ENCODE peak calls at places on chromosomes 1 and 21, in four cellular contexts. Y is H1, G is SK-N-SH, L is HepG2. V is an unnamed sample.

GRCh38 chr1:37038079-37038702 is 3.9 kb upstream of the GRIK3 start:
- DNase-seq in Y (no peak), G (peak; percentile 54), L (no peak), V (no peak)

GRCh38 chr1:209601809-209602657 is 18.5 kb downstream of the CAMK1G start:
- DNase-seq in Y (no peak), G (peak; percentile 55), L (peak; percentile 3), V (no peak)

GRCh38 chr1:244963231-244963826 is 99.0 kb upstream of the HNRNPU start:
- DNase-seq in Y (no peak), G (no peak), L (no peak), V (no peak)

GRCh38 chr1:231612393-231613089 is 14.0 kb upstream of the DISC1 start:
- DNase-seq in Y (no peak), G (no peak), L (no peak), V (peak; percentile 49)

GRCh38 chr1:16386454-16387113 is 19.5 kb downstream of the SZRD1 start:
- DNase-seq in Y (no peak), G (peak; percentile 16), L (peak; percentile 29), V (no peak)

GRCh38 chr1:92653605-92654381 is 131.1 kb downstream of the EVI5 start:
- DNase-seq in Y (no peak), G (no peak), L (no peak), V (no peak)

GRCh38 chr1:86447198-86447790 is 21.4 kb upstream of the CLCA1 start:
- DNase-seq in Y (no peak), G (no peak), L (no peak), V (no peak)

GRCh38 chr1:54229281-54229891 is 29.4 kb downstream of the MRPL37 start:
- DNase-seq in Y (no peak), G (peak; percentile 62), L (peak; percentile 35), V (no peak)

GRCh38 chr1:211928993-211929637 is 98.6 kb upstream of the LPGAT1 start:
- DNase-seq in Y (no peak), G (no peak), L (peak; percentile 84), V (no peak)

GRCh38 chr1:229434641-229435051 is 752 bp upstream of the ACTA1 start:
- DNase-seq in Y (peak; percentile 79), G (peak; percentile 68), L (no peak), V (no peak)

GRCh38 chr1:37257646-37258045 is 216.7 kb upstream of the ZC3H12A start:
- DNase-seq in Y (no peak), G (peak; percentile 58), L (no peak), V (no peak)

GRCh38 chr21:37904879-37905278 is 11.4 kb downstream of the KCNJ6 start:
- DNase-seq in Y (no peak), G (no peak), L (no peak), V (no peak)

GRCh38 chr1:168637350-168637991 is 61.1 kb downstream of the XCL1 start:
- DNase-seq in Y (no peak), G (peak; percentile 6), L (peak; percentile 41), V (no peak)

GRCh38 chr21:32083175-32083574 is 195.7 kb downstream of the MIS18A start:
- DNase-seq in Y (no peak), G (peak; percentile 67), L (no peak), V (no peak)

GRCh38 chr1:227731241-227731677 is 3.8 kb downstream of the JMJD4 start:
- DNase-seq in Y (no peak), G (no peak), L (no peak), V (no peak)

GRCh38 chr1:162376754-162377153 is at the start of gene SPATA46:
- DNase-seq in Y (no peak), G (no peak), L (no peak), V (no peak)

DNA sequence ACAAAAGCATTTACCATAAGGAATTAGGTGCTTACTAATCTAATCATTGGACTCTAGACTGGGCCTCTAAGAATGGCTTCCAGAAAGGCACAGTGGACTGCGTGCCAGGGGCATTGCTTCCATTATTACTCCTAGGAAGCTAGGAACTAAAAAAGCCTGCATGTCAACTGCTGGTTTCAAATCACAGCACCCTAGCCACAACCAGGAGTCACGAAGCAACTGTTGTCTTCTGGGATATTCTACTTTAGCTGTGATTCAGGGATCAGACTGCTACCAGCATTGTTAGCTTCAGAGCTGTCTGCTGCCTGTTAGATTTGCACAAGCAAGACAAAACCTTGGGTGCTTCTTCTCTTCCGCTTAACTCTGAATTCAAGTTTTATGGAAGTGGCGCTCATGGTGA is 38.3 kb downstream of the DNM3 start:
- DNase-seq in Y (no peak), G (no peak), L (no peak), V (no peak)
- TF ChIP-seq TCF12 in Y (no peak), G (no peak), L (no peak), V (no peak)

DNA sequence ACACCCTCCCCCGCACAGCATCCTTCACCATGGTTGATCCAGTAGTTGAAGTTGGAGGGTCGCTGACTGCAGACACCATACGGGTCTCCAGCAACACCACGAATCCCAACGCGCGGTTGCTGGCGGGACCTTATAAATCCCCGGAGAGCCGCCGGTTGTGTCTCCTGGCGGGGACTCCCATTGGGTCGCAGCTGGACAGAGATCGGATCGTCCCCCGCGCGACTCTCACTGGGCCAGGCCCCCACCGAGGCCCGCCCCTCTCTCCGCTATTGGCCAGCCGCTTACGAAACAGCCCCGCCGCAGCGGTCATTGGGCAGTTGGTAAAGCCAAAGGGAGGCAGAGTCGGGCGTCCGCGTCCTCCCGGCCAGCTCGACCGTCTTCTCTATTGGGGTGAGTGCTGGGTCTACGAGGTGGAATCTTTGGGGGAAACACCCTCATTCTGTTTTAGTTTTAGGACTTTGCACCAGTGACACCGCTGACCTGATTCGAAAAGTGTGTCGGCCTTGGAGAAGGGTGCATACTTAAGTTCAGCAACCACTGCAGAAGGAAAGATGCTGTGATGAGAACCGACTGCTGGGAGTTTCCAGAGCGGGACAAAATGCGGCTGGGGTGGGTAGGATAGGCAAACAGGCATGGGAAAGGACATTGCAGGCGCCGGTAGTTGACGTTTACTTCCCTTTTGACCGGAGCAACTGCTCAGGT is 27.4 kb downstream of the RABIF start:
- DNase-seq in Y (peak; percentile 92), G (peak; percentile 98), L (peak; percentile 90), V (no peak)
- TF ChIP-seq TCF12 in Y (no peak), G (no peak), L (no peak), V (no peak)

GRCh38 chr1:8899046-8899445 is 20.6 kb upstream of the ENO1 start:
- DNase-seq in Y (no peak), G (no peak), L (no peak), V (no peak)

GRCh38 chr1:8905582-8906191 is 27.2 kb upstream of the ENO1 start:
- DNase-seq in Y (no peak), G (no peak), L (no peak), V (no peak)

GRCh38 chr1:8903908-8904650 is 25.6 kb upstream of the ENO1 start:
- DNase-seq in Y (no peak), G (peak; percentile 49), L (peak; percentile 68), V (no peak)

GRCh38 chr1:8903410-8903809 is 24.9 kb upstream of the ENO1 start:
- DNase-seq in Y (no peak), G (no peak), L (no peak), V (no peak)

GRCh38 chr1:8902765-8903164 is 24.3 kb upstream of the ENO1 start:
- DNase-seq in Y (no peak), G (no peak), L (no peak), V (no peak)
- TF ChIP-seq TCF12 in Y (no peak), G (no peak), L (no peak), V (no peak)

GRCh38 chr1:31551206-31551605 is 25.1 kb upstream of the TINAGL1 start:
- DNase-seq in Y (no peak), G (no peak), L (no peak), V (no peak)
- TF ChIP-seq TCF12 in Y (no peak), G (peak; percentile 39), L (no peak), V (no peak)

GRCh38 chr1:109661391-109661790 is 5.5 kb downstream of the GSTM4 start:
- DNase-seq in Y (no peak), G (no peak), L (no peak), V (no peak)

GRCh38 chr1:109658533-109659051 is 2.7 kb downstream of the GSTM4 start:
- DNase-seq in Y (no peak), G (no peak), L (no peak), V (no peak)

GRCh38 chr1:109659145-109659544 is 3.2 kb downstream of the GSTM4 start:
- DNase-seq in Y (no peak), G (no peak), L (peak; percentile 23), V (no peak)

GRCh38 chr1:109657970-109658369 is 2.1 kb downstream of the GSTM4 start:
- DNase-seq in Y (no peak), G (no peak), L (no peak), V (no peak)

GRCh38 chr1:109659997-109660755 is 4.3 kb downstream of the GSTM4 start:
- DNase-seq in Y (no peak), G (no peak), L (peak; percentile 30), V (no peak)
- TF ChIP-seq TCF12 in Y (no peak), G (no peak), L (no peak), V (no peak)

DNA sequence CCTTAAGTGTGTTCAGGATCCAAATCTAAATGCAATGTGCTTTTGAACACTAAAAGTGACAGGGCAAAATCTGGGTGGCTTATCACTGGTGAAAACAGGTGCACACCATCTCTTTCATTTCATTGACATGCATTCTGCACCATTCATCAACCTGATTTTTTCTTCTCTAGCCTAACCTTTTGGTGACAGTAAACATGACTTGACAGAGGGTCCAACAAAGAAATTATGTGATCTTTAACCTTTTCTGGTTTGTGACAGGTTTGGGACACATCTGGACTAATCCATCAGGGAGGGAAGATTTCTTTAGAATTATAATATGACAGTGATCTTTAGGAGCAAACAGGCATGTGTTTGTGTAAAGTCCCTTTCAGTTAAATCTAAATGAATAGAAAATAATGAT is 201.6 kb upstream of the NEGR1 start:
- DNase-seq in Y (no peak), G (no peak), L (no peak), V (no peak)
- TF ChIP-seq TCF12 in Y (no peak), G (no peak), L (no peak), V (no peak)

DNA sequence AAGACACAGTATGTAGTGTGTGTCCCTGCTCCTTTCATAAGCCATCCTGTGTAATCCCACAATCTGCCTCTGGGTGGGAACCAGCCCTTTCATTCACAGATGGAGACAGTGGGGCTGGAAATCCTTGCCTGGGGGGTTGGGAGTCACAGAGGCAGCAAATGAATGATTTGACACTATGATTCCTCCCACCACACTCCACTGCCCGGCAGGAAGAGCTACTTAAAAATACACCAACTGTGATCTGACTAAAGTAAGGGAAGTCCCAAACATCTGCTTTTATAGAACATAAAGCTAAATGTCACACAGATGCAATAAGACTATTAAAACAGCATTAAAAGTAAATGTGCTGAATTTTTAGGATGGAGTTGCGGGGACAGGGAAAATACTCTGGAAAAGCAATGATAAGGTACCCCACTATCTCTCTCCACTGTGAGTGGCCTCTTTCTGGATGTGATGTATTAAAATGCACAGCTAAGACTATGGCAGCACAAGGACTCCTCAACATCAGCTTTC is 4.3 kb downstream of the PARP1 start:
- DNase-seq in Y (no peak), G (peak; percentile 60), L (no peak), V (no peak)
- TF ChIP-seq TCF12 in Y (no peak), G (no peak), L (no peak), V (no peak)

GRCh38 chr1:200890818-200891773 is 3.6 kb upstream of the INAVA start:
- DNase-seq in Y (peak; percentile 86), G (peak; percentile 88), L (peak; percentile 68), V (no peak)
- TF ChIP-seq TCF12 in Y (no peak), G (no peak), L (no peak), V (no peak)

DNA sequence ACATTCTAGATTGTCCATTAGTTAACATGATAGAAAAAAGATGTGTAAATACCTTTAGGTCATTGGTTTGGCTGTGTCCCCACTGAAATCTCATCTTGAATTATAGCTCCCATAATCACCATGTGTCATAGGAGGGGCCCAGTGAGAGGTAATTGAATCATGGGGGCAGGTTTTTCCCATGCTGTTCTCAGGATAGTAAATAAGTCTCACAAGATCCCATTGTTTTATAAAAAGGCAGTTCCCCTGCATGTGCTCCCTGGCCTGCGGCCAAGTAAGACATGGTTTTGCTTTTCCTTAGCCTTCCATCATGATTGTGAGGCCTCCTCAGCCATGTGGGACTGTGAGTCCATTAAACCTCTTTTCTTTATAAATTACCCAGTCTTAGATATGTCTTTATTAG is 32.5 kb upstream of the SLC44A5 start:
- DNase-seq in Y (no peak), G (no peak), L (no peak), V (no peak)
- TF ChIP-seq TCF12 in Y (no peak), G (no peak), L (no peak), V (no peak)

V was measured in GM12878.